ENCODE peak calls at places on chromosomes 11 and 22, in eight cellular contexts. E is type B pancreatic cell; R is activated CD4-positive, alpha-beta memory T cell treated with anti-CD3 and anti-CD28 coated beads for 36 hours; V is NCI-H510A treated with DMSO at 0.1 percent for 48 hours; H is activated CD4-positive, alpha-beta T cell treated with anti-CD3 and anti-CD28 coated beads, Interleukin-2, amount 50 U/mL, for 1 hour; G is Jurkat, Clone E6-1; W is H1; F is GM06990. P is an unnamed sample.
A peak's percentile ranks its signal among the peaks of the same experiment; 100 is the strongest.

GRCh38 chr11:47156951-47157350 is 19.7 kb downstream of the ARFGAP2 start:
- DNase-seq in H (no peak), G (no peak), E (no peak), F (no peak), W (no peak), R (no peak), V (no peak), P (no peak)

GRCh38 chr22:30205281-30206115 is 41.1 kb downstream of the LIF start:
- DNase-seq in G (no peak), R (no peak), H (no peak), E (no peak), W (no peak), V (no peak), F (no peak), P (no peak)

GRCh38 chr11:2892215-2893020 is 6.8 kb upstream of the CDKN1C start:
- DNase-seq in H (peak; percentile 56), F (peak; percentile 56), W (peak; percentile 91), G (peak; percentile 88), V (no peak), R (peak; percentile 80), E (no peak), P (no peak)

GRCh38 chr22:30609260-30610185 is 2.5 kb downstream of the TCN2 start:
- DNase-seq in E (no peak), F (peak; percentile 47), G (no peak), V (no peak), R (peak; percentile 70), W (no peak), H (no peak), P (peak; percentile 70)

GRCh38 chr11:80227915-80228314 is 787.1 kb upstream of the TENM4 start:
- DNase-seq in F (no peak), W (no peak), R (no peak), E (no peak), H (no peak), V (no peak), G (no peak), P (no peak)

GRCh38 chr11:120784566-120785251 is 239.2 kb upstream of the TBCEL start:
- DNase-seq in W (no peak), V (no peak), F (no peak), G (no peak), H (no peak), E (no peak), R (no peak), P (no peak)

GRCh38 chr11:44950625-44951472 is at the start of gene TP53I11:
- DNase-seq in G (no peak), W (no peak), H (peak; percentile 53), E (peak; percentile 85), R (peak; percentile 82), F (no peak), V (no peak), P (no peak)

GRCh38 chr11:60265373-60266214 is 14.9 kb upstream of the MS4A4A start:
- DNase-seq in H (no peak), R (no peak), W (no peak), G (peak; percentile 22), E (no peak), V (peak; percentile 1), F (peak; percentile 21), P (peak; percentile 44)

GRCh38 chr22:29031236-29031982 is 30.2 kb downstream of the C22orf31 start:
- DNase-seq in F (no peak), R (no peak), W (peak; percentile 60), E (no peak), V (no peak), G (no peak), H (no peak), P (no peak)

GRCh38 chr11:218815-219593 is 11.5 kb downstream of the RIC8A start:
- DNase-seq in V (no peak), H (no peak), F (no peak), E (no peak), W (no peak), R (peak; percentile 1), G (no peak), P (no peak)

GRCh38 chr11:65662247-65662801 is 392 bp downstream of the RELA start:
- DNase-seq in E (no peak), G (no peak), W (no peak), H (no peak), V (no peak), F (no peak), R (no peak), P (no peak)

GRCh38 chr11:1852885-1853284 is at the start of gene LSP1:
- DNase-seq in F (peak; percentile 92), R (peak; percentile 93), V (no peak), H (peak; percentile 77), G (peak; percentile 46), W (no peak), E (no peak), P (peak; percentile 92)

P was measured in GM12878.